ENCODE peak calls at places on chromosome 2, in seven cellular contexts. One of them, this sample, is unnamed.

GRCh38 chr2:164205347-164205746 is 415.9 kb downstream of the GRB14 start:
- DNase-seq in H9: no peak
- DNase-seq in upper lobe of right lung: no peak
- DNase-seq in colonic mucosa: no peak
- DNase-seq in BJ: peak
- DNase-seq in psoas muscle: no peak
- DNase-seq in IMR-90: peak
- DNase-seq in this sample: no peak

GRCh38 chr2:44184106-44184505 is 15.4 kb downstream of the PPM1B start:
- DNase-seq in BJ: no peak
- DNase-seq in psoas muscle: no peak
- DNase-seq in H9: no peak
- DNase-seq in IMR-90: no peak
- DNase-seq in colonic mucosa: no peak
- DNase-seq in upper lobe of right lung: no peak
- DNase-seq in this sample: no peak

GRCh38 chr2:128306931-128307460 is 11.7 kb downstream of the HS6ST1 start:
- DNase-seq in H9: peak
- DNase-seq in psoas muscle: no peak
- DNase-seq in upper lobe of right lung: peak
- DNase-seq in colonic mucosa: no peak
- DNase-seq in IMR-90: no peak
- DNase-seq in BJ: no peak
- DNase-seq in this sample: no peak

GRCh38 chr2:190910341-190911136 is 29.9 kb downstream of the GLS start:
- DNase-seq in IMR-90: peak
- DNase-seq in BJ: peak
- DNase-seq in upper lobe of right lung: no peak
- DNase-seq in psoas muscle: no peak
- DNase-seq in H9: no peak
- DNase-seq in colonic mucosa: no peak
- DNase-seq in this sample: no peak

GRCh38 chr2:27914046-27914792 is 23.7 kb downstream of the BABAM2 start:
- DNase-seq in BJ: no peak
- DNase-seq in IMR-90: peak
- DNase-seq in psoas muscle: no peak
- DNase-seq in colonic mucosa: no peak
- DNase-seq in upper lobe of right lung: no peak
- DNase-seq in H9: no peak
- DNase-seq in this sample: no peak

GRCh38 chr2:32422133-32422532 is 65.3 kb downstream of the BIRC6 start:
- DNase-seq in IMR-90: peak
- DNase-seq in psoas muscle: no peak
- DNase-seq in H9: no peak
- DNase-seq in upper lobe of right lung: no peak
- DNase-seq in BJ: no peak
- DNase-seq in colonic mucosa: no peak
- DNase-seq in this sample: no peak

GRCh38 chr2:42903821-42904575 is 111.6 kb upstream of the HAAO start:
- DNase-seq in H9: no peak
- DNase-seq in psoas muscle: no peak
- DNase-seq in IMR-90: no peak
- DNase-seq in BJ: no peak
- DNase-seq in colonic mucosa: no peak
- DNase-seq in upper lobe of right lung: no peak
- DNase-seq in this sample: no peak

GRCh38 chr2:49416252-49416651 is 261.9 kb upstream of the FSHR start:
- DNase-seq in BJ: no peak
- DNase-seq in H9: no peak
- DNase-seq in upper lobe of right lung: no peak
- DNase-seq in IMR-90: no peak
- DNase-seq in psoas muscle: no peak
- DNase-seq in colonic mucosa: no peak
- DNase-seq in this sample: no peak

GRCh38 chr2:48205137-48205798 is 299.0 kb upstream of the FBXO11 start:
- DNase-seq in upper lobe of right lung: no peak
- DNase-seq in H9: no peak
- DNase-seq in psoas muscle: no peak
- DNase-seq in colonic mucosa: no peak
- DNase-seq in BJ: no peak
- DNase-seq in IMR-90: peak
- DNase-seq in this sample: no peak

GRCh38 chr2:223735035-223735640 is 102.2 kb downstream of the AP1S3 start:
- DNase-seq in H9: no peak
- DNase-seq in psoas muscle: no peak
- DNase-seq in upper lobe of right lung: no peak
- DNase-seq in colonic mucosa: no peak
- DNase-seq in IMR-90: peak
- DNase-seq in BJ: no peak
- DNase-seq in this sample: no peak

GRCh38 chr2:20052229-20052871 is 922 bp upstream of the LAPTM4A start:
- DNase-seq in IMR-90: peak
- DNase-seq in upper lobe of right lung: no peak
- DNase-seq in colonic mucosa: no peak
- DNase-seq in H9: no peak
- DNase-seq in psoas muscle: no peak
- DNase-seq in BJ: no peak
- DNase-seq in this sample: no peak

GRCh38 chr2:68023904-68024303 is 38.9 kb downstream of the C1D start:
- DNase-seq in IMR-90: no peak
- DNase-seq in upper lobe of right lung: no peak
- DNase-seq in colonic mucosa: no peak
- DNase-seq in BJ: no peak
- DNase-seq in psoas muscle: no peak
- DNase-seq in H9: no peak
- DNase-seq in this sample: no peak

GRCh38 chr2:8298783-8299182 is 383.1 kb upstream of the ID2 start:
- DNase-seq in colonic mucosa: peak
- DNase-seq in upper lobe of right lung: no peak
- DNase-seq in BJ: no peak
- DNase-seq in IMR-90: no peak
- DNase-seq in H9: no peak
- DNase-seq in psoas muscle: no peak
- DNase-seq in this sample: no peak

GRCh38 chr2:188898261-188898660 is 75.9 kb upstream of the COL3A1 start:
- DNase-seq in psoas muscle: no peak
- DNase-seq in H9: no peak
- DNase-seq in colonic mucosa: no peak
- DNase-seq in upper lobe of right lung: no peak
- DNase-seq in IMR-90: peak
- DNase-seq in BJ: peak
- DNase-seq in this sample: no peak

GRCh38 chr2:201415149-201415548 is 36.1 kb downstream of the TRAK2 start:
- DNase-seq in colonic mucosa: no peak
- DNase-seq in IMR-90: no peak
- DNase-seq in BJ: no peak
- DNase-seq in upper lobe of right lung: no peak
- DNase-seq in psoas muscle: no peak
- DNase-seq in H9: no peak
- DNase-seq in this sample: no peak
- TF ChIP-seq CTCF in colonic mucosa: no peak
- TF ChIP-seq CTCF in IMR-90: no peak
- TF ChIP-seq CTCF in BJ: no peak
- TF ChIP-seq CTCF in upper lobe of right lung: no peak
- TF ChIP-seq CTCF in psoas muscle: no peak
- TF ChIP-seq CTCF in H9: no peak
- TF ChIP-seq CTCF in this sample: no peak

GRCh38 chr2:1968988-1969700 is 224.8 kb upstream of the PXDN start:
- DNase-seq in H9: no peak
- DNase-seq in colonic mucosa: no peak
- DNase-seq in upper lobe of right lung: no peak
- DNase-seq in psoas muscle: no peak
- DNase-seq in BJ: no peak
- DNase-seq in IMR-90: no peak
- DNase-seq in this sample: no peak
- TF ChIP-seq CTCF in H9: no peak
- TF ChIP-seq CTCF in colonic mucosa: no peak
- TF ChIP-seq CTCF in upper lobe of right lung: no peak
- TF ChIP-seq CTCF in psoas muscle: no peak
- TF ChIP-seq CTCF in BJ: no peak
- TF ChIP-seq CTCF in IMR-90: no peak
- TF ChIP-seq CTCF in this sample: no peak

GRCh38 chr2:207487650-207488315 is 42.0 kb upstream of the CREB1 start:
- DNase-seq in IMR-90: peak
- DNase-seq in upper lobe of right lung: no peak
- DNase-seq in BJ: peak
- DNase-seq in psoas muscle: peak
- DNase-seq in H9: no peak
- DNase-seq in colonic mucosa: no peak
- DNase-seq in this sample: no peak
- TF ChIP-seq CTCF in IMR-90: peak
- TF ChIP-seq CTCF in upper lobe of right lung: no peak
- TF ChIP-seq CTCF in BJ: peak
- TF ChIP-seq CTCF in psoas muscle: no peak
- TF ChIP-seq CTCF in H9: no peak
- TF ChIP-seq CTCF in colonic mucosa: no peak
- TF ChIP-seq CTCF in this sample: no peak

GRCh38 chr2:88667219-88667618 is 24.3 kb upstream of the RPIA start:
- DNase-seq in colonic mucosa: no peak
- DNase-seq in psoas muscle: no peak
- DNase-seq in BJ: no peak
- DNase-seq in H9: no peak
- DNase-seq in IMR-90: no peak
- DNase-seq in upper lobe of right lung: no peak
- DNase-seq in this sample: no peak
- TF ChIP-seq CTCF in colonic mucosa: no peak
- TF ChIP-seq CTCF in psoas muscle: no peak
- TF ChIP-seq CTCF in BJ: no peak
- TF ChIP-seq CTCF in H9: peak
- TF ChIP-seq CTCF in IMR-90: no peak
- TF ChIP-seq CTCF in upper lobe of right lung: no peak
- TF ChIP-seq CTCF in this sample: no peak

DNA sequence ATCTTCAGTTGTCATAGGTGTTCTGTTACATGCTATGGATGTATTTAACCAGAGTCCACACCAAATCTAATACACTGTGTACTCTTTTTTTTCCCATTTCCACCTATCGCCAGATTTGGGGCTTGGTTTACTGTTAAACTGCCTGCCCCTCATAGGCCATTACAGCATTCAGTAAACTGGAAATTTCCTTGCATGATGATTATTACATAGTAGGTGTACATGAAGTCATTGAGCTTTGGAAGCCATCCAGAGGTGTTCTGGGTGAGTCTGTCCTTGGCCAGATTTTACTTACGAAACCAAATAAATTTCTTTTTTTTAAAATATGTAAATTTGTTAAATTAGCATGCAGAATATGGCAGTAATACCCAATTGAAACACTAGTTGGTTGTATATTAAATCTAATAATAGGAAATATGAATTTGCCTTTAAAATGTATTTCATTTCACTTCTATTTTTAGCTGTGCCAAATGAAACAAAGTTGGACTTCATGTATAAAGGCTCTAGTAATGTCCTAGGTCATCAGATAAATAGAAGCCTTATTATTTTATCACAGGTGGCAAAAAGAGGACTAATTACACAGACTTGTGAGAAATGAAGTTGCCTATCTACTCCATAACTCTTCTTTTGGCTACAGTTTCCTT is 60.7 kb downstream of the COMMD1 start:
- DNase-seq in colonic mucosa: no peak
- DNase-seq in IMR-90: no peak
- DNase-seq in BJ: no peak
- DNase-seq in psoas muscle: no peak
- DNase-seq in H9: no peak
- DNase-seq in upper lobe of right lung: no peak
- DNase-seq in this sample: no peak
- TF ChIP-seq CTCF in colonic mucosa: no peak
- TF ChIP-seq CTCF in IMR-90: no peak
- TF ChIP-seq CTCF in BJ: no peak
- TF ChIP-seq CTCF in psoas muscle: no peak
- TF ChIP-seq CTCF in H9: no peak
- TF ChIP-seq CTCF in upper lobe of right lung: no peak
- TF ChIP-seq CTCF in this sample: no peak

GRCh38 chr2:79191081-79191480 is 31.5 kb upstream of the REG3A start:
- DNase-seq in colonic mucosa: no peak
- DNase-seq in psoas muscle: no peak
- DNase-seq in upper lobe of right lung: no peak
- DNase-seq in IMR-90: no peak
- DNase-seq in H9: no peak
- DNase-seq in BJ: no peak
- DNase-seq in this sample: no peak
- TF ChIP-seq CTCF in colonic mucosa: no peak
- TF ChIP-seq CTCF in psoas muscle: no peak
- TF ChIP-seq CTCF in upper lobe of right lung: no peak
- TF ChIP-seq CTCF in IMR-90: no peak
- TF ChIP-seq CTCF in H9: no peak
- TF ChIP-seq CTCF in BJ: no peak
- TF ChIP-seq CTCF in this sample: no peak

GRCh38 chr2:135819211-135819610 is 17.8 kb downstream of the LCT start:
- DNase-seq in upper lobe of right lung: no peak
- DNase-seq in H9: peak
- DNase-seq in IMR-90: peak
- DNase-seq in colonic mucosa: no peak
- DNase-seq in BJ: no peak
- DNase-seq in psoas muscle: no peak
- DNase-seq in this sample: peak
- TF ChIP-seq CTCF in upper lobe of right lung: no peak
- TF ChIP-seq CTCF in H9: peak
- TF ChIP-seq CTCF in IMR-90: peak
- TF ChIP-seq CTCF in colonic mucosa: peak
- TF ChIP-seq CTCF in BJ: peak
- TF ChIP-seq CTCF in psoas muscle: no peak
- TF ChIP-seq CTCF in this sample: peak

This sample was measured in Calu3.